ENCODE peak calls at places on chromosome 16, in four cellular contexts. A is NB4, E is HepG2, T is adrenal gland. V is an unnamed sample.
A peak's percentile ranks its signal among the peaks of the same experiment; 100 is the strongest.

GRCh38 chr16:73714976-73715375 is 581.6 kb upstream of the PSMD7 start:
- DNase-seq in T (no peak), E (no peak), A (no peak), V (no peak)

GRCh38 chr16:59632266-59632855 is 898.2 kb upstream of the GOT2 start:
- DNase-seq in E (no peak), T (no peak), A (no peak), V (no peak)

GRCh38 chr16:89315791-89316581 is 98.5 kb downstream of the ZNF778 start:
- DNase-seq in A (peak; percentile 90), E (peak; percentile 29), T (peak; percentile 80), V (peak; percentile 95)

GRCh38 chr16:79598341-79599181 is 2.0 kb downstream of the MAF start:
- DNase-seq in T (peak; percentile 60), A (peak; percentile 28), E (no peak), V (no peak)

GRCh38 chr16:71350821-71351557 is 7.5 kb upstream of the CALB2 start:
- DNase-seq in T (no peak), A (no peak), E (no peak), V (no peak)

GRCh38 chr16:87309912-87310485 is 7.2 kb downstream of the C16orf95 start:
- DNase-seq in T (no peak), E (no peak), A (no peak), V (no peak)

GRCh38 chr16:85303354-85303883 is 191.1 kb upstream of the CIBAR2 start:
- DNase-seq in T (peak; percentile 71), E (peak; percentile 28), A (peak; percentile 69), V (no peak)

GRCh38 chr16:21656795-21657768 is 4.7 kb upstream of the IGSF6 start:
- DNase-seq in A (peak; percentile 68), E (peak; percentile 75), T (peak; percentile 42), V (peak; percentile 49)

GRCh38 chr16:11989238-11990160 is 13.0 kb downstream of the SNX29 start:
- DNase-seq in E (no peak), A (peak; percentile 82), T (no peak), V (no peak)

GRCh38 chr16:88535181-88535856 is 34.9 kb upstream of the ZC3H18 start:
- DNase-seq in A (no peak), E (no peak), T (no peak), V (no peak)

GRCh38 chr16:1093284-1094123 is 2.5 kb downstream of the C1QTNF8 start:
- DNase-seq in A (no peak), T (no peak), E (peak; percentile 43), V (no peak)

GRCh38 chr16:81737885-81738536 is 41.1 kb upstream of the PLCG2 start:
- DNase-seq in E (peak; percentile 74), T (peak; percentile 87), A (peak; percentile 90), V (peak; percentile 76)

GRCh38 chr16:53893731-53894435 is 189.9 kb downstream of the FTO start:
- DNase-seq in T (peak; percentile 51), E (no peak), A (no peak), V (no peak)

GRCh38 chr16:252366-253337 is 18.0 kb downstream of the FAM234A start:
- DNase-seq in T (no peak), E (no peak), A (no peak), V (no peak)

GRCh38 chr16:77434022-77434364 is 841 bp downstream of the ADAMTS18 start:
- DNase-seq in A (no peak), E (no peak), T (no peak), V (no peak)

GRCh38 chr16:87132361-87133014 is 184.7 kb downstream of the C16orf95 start:
- DNase-seq in E (peak; percentile 73), A (no peak), T (no peak), V (no peak)

GRCh38 chr16:85759631-85760419 is 8.9 kb upstream of the C16orf74 start:
- DNase-seq in T (no peak), E (no peak), A (peak; percentile 76), V (peak; percentile 39)

GRCh38 chr16:14225457-14225856 is 154.3 kb downstream of the MRTFB start:
- DNase-seq in A (no peak), T (no peak), E (no peak), V (no peak)

GRCh38 chr16:69599731-69600130 is 34.0 kb downstream of the NFAT5 start:
- DNase-seq in E (no peak), A (no peak), T (no peak), V (no peak)

GRCh38 chr16:72083778-72084404 is 9.5 kb downstream of the TXNL4B start:
- DNase-seq in A (peak; percentile 18), E (peak; percentile 75), T (no peak), V (no peak)

GRCh38 chr16:89035013-89035697 is 58.1 kb upstream of the CBFA2T3 start:
- DNase-seq in T (no peak), A (peak; percentile 49), E (no peak), V (no peak)

DNA sequence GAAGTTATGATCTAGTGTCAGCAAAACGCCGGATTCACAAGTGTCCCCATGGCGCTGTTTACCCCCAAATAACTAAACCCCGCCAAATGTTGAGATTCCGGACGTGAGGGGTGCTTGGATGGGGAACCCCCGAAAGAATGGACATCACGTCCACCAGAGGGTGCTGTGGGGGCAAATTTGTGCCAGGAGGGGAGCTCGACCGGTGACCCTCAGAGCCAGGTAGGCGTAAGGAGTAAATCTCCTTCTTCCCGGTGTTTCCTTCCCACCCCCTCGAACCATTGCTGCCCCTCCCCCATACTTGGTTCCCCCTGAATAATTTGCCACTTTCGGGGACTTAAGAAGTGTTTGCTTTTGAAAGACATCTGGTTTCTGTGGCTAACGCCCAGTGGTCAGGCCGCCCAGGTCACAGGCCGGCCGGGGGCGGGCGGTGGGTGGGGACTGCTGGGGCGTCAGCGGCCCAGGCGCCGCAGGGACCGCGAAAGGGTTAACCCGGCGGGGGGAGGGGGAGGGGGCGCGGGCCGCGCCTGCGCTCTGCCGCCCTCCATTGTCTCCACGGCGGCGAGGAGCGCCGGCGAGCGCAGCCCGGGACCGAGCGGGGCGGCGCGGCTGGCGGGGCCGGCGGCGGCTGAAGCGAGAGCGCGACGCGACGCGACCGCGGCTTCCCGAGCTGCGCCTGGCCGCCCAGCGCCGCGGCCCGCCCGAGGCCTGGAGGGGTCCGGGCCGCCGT is at the start of gene ZNRF1:
- DNase-seq in T (peak; percentile 86), A (peak; percentile 91), E (peak; percentile 82), V (peak; percentile 79)
- TF ChIP-seq POLR2A in T (peak; percentile 39), A (peak; percentile 45), E (peak; percentile 50), V (peak; percentile 93)

DNA sequence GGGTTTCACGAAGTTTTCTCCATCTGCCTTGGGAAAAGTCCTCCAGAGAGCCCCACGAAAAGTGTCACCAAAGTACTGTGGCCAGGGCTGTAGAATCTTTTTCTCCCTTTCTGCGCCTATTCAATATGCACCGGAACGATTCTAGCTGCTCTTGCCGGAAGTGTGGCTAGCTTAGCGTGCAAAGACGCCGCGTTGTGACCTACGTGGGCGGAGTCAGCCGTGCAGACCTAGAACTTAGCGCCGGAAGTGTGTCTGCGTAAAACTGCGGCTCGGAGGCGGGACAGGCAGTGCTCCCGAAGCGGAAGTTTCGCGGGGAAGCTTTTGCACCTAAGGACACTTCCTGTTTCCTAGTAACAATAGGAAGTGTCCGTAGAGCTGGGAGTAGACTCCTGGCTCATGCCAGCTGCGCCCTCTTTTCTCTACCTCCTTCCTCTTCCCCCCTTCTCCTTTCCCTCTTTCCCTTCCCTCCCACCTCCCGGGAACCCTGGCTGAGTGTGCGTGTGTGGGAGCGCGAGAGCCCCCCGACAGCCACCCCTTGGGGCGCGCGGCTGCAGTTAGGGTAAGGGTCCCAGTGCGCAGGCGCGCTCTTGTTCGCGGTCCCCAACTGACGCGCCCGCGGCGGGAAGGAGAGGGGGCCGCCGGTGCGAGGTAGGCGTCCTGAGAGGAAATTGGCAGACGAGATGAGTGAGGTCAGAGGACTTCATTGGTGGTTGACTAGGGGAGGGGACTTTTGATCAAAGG is at the start of the genes ZNF646 and ZNF668:
- DNase-seq in A (peak; percentile 100), E (peak; percentile 99), T (peak; percentile 99), V (peak; percentile 95)
- TF ChIP-seq POLR2A in A (peak; percentile 91), E (peak; percentile 90), T (peak; percentile 30), V (peak; percentile 33)

GRCh38 chr16:2466667-2467300 is 4.3 kb upstream of the NTN3 start:
- DNase-seq in T (no peak), A (peak; percentile 71), E (no peak), V (no peak)

GRCh38 chr16:2467301-2468141 is 3.6 kb upstream of the NTN3 start:
- DNase-seq in T (peak; percentile 78), E (no peak), A (peak; percentile 92), V (peak; percentile 98)

GRCh38 chr16:2464333-2464732 is 4.4 kb downstream of the TEDC2 start:
- DNase-seq in T (no peak), A (no peak), E (no peak), V (no peak)

GRCh38 chr16:2468142-2468724 is 2.9 kb upstream of the NTN3 start:
- DNase-seq in A (peak; percentile 80), E (no peak), T (no peak), V (peak; percentile 72)

GRCh38 chr16:2465653-2466415 is 5.3 kb upstream of the NTN3 start:
- DNase-seq in A (peak; percentile 71), E (no peak), T (no peak), V (no peak)
- TF ChIP-seq POLR2A in A (no peak), E (no peak), T (no peak), V (peak; percentile 14)

GRCh38 chr16:31201511-31202401 is 804 bp downstream of the PYCARD start:
- DNase-seq in T (no peak), A (peak; percentile 90), E (no peak), V (no peak)
- TF ChIP-seq POLR2A in T (no peak), A (peak; percentile 45), E (peak; percentile 3), V (no peak)

GRCh38 chr16:57053206-57053605 is 39.2 kb upstream of the CPNE2 start:
- DNase-seq in A (no peak), E (no peak), T (no peak), V (no peak)

GRCh38 chr16:57051696-57052228 is 40.6 kb upstream of the CPNE2 start:
- DNase-seq in T (no peak), E (no peak), A (no peak), V (no peak)

GRCh38 chr16:57054338-57054737 is 38.0 kb upstream of the CPNE2 start:
- DNase-seq in A (no peak), E (no peak), T (no peak), V (no peak)

GRCh38 chr16:57058291-57058861 is 34.0 kb upstream of the CPNE2 start:
- DNase-seq in E (no peak), T (no peak), A (no peak), V (no peak)

DNA sequence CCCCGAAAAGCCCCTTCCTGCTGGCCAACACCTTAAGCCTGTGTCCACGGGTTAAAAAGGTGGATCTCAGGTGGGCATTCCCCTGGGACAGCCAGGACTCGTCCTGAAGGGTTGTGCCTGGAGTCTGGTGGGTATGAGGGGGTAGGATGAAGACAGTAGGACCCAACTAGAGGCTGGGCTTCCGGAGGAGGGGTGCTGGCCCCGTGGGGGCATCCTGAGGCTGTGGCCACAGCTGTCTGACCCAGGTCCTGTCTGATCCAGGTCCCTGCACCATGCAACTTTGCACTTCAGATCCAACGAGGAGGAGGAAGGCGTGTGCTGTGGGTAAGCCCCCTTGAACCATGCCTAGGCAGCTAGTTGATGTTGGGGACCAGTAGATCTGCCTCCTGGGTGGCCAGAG is 37.6 kb upstream of the CPNE2 start:
- DNase-seq in A (no peak), E (no peak), T (no peak), V (no peak)
- TF ChIP-seq POLR2A in A (no peak), E (no peak), T (no peak), V (no peak)

GRCh38 chr16:28974437-28975157 is at the start of gene SPNS1:
- DNase-seq in A (peak; percentile 95), E (peak; percentile 94), T (peak; percentile 98), V (peak; percentile 98)
- TF ChIP-seq POLR2A in A (peak; percentile 44), E (peak; percentile 89), T (no peak), V (peak; percentile 64)

V was measured in H54.